ENCODE peak calls at places on chromosomes 13 and 19, in seven cellular contexts. Q, B, M, A, I, T and R are unnamed samples.

GRCh38 chr13:99798756-99799155 is 172.8 kb downstream of the ZIC5 start:
- DNase-seq in Q (no peak), B (no peak), M (no peak), A (no peak), I (no peak), T (no peak), R (no peak)

GRCh38 chr19:8116437-8117293 is 32.7 kb downstream of the FBN3 start:
- DNase-seq in Q (no peak), B (peak; percentile 66), M (peak; percentile 50), A (no peak), I (peak; percentile 42), T (no peak), R (no peak)

GRCh38 chr13:106243011-106243410 is 292.5 kb downstream of the EFNB2 start:
- DNase-seq in Q (no peak), B (no peak), M (no peak), A (no peak), I (no peak), T (no peak), R (no peak)

GRCh38 chr19:48656840-48657474 is 11.0 kb upstream of the CA11 start:
- DNase-seq in Q (no peak), B (no peak), M (peak; percentile 20), A (peak; percentile 95), I (no peak), T (peak; percentile 63), R (peak; percentile 89)

GRCh38 chr19:7191946-7192691 is 102.1 kb downstream of the INSR start:
- DNase-seq in Q (no peak), B (no peak), M (no peak), A (no peak), I (peak; percentile 78), T (no peak), R (no peak)

GRCh38 chr13:22744688-22745452 is 435.9 kb upstream of the SGCG start:
- DNase-seq in Q (peak; percentile 44), B (no peak), M (no peak), A (no peak), I (no peak), T (no peak), R (no peak)

GRCh38 chr19:30479231-30479630 is 107.0 kb downstream of the ZNF536 start:
- DNase-seq in Q (no peak), B (no peak), M (no peak), A (no peak), I (no peak), T (no peak), R (no peak)

GRCh38 chr19:33988601-33989000 is 183.7 kb upstream of the LSM14A start:
- DNase-seq in Q (no peak), B (no peak), M (no peak), A (peak; percentile 1), I (no peak), T (no peak), R (no peak)

GRCh38 chr19:2456301-2456570 is 523 bp downstream of the LMNB2 start:
- DNase-seq in Q (no peak), B (no peak), M (no peak), A (no peak), I (no peak), T (no peak), R (no peak)

GRCh38 chr19:39848392-39848791 is 2.2 kb upstream of the FBL start:
- DNase-seq in Q (no peak), B (no peak), M (no peak), A (no peak), I (no peak), T (no peak), R (no peak)

GRCh38 chr13:51999525-51999924 is 11.7 kb downstream of the ATP7B start:
- DNase-seq in Q (no peak), B (peak; percentile 94), M (peak; percentile 38), A (peak; percentile 25), I (no peak), T (peak; percentile 24), R (peak; percentile 16)

GRCh38 chr13:101529419-101529818 is 76.9 kb downstream of the ITGBL1 start:
- DNase-seq in Q (no peak), B (no peak), M (no peak), A (peak; percentile 90), I (peak; percentile 3), T (peak; percentile 81), R (peak; percentile 25)

GRCh38 chr13:73618275-73618865 is 515.8 kb downstream of the KLF12 start:
- DNase-seq in Q (no peak), B (no peak), M (peak; percentile 27), A (no peak), I (no peak), T (no peak), R (no peak)

GRCh38 chr13:26707122-26708006 is 53.2 kb downstream of the GPR12 start:
- DNase-seq in Q (peak; percentile 57), B (no peak), M (peak; percentile 63), A (peak; percentile 58), I (peak; percentile 59), T (peak; percentile 44), R (no peak)

GRCh38 chr13:33080962-33081655 is 64.9 kb downstream of the KL start:
- DNase-seq in Q (no peak), B (no peak), M (peak; percentile 68), A (no peak), I (no peak), T (no peak), R (no peak)

GRCh38 chr19:38264486-38265212 is at the start of gene SPINT2:
- DNase-seq in Q (no peak), B (peak; percentile 71), M (no peak), A (no peak), I (no peak), T (no peak), R (no peak)

GRCh38 chr19:39324242-39324842 is 3.7 kb upstream of the LRFN1 start:
- DNase-seq in Q (no peak), B (no peak), M (peak; percentile 19), A (no peak), I (no peak), T (no peak), R (no peak)

DNA sequence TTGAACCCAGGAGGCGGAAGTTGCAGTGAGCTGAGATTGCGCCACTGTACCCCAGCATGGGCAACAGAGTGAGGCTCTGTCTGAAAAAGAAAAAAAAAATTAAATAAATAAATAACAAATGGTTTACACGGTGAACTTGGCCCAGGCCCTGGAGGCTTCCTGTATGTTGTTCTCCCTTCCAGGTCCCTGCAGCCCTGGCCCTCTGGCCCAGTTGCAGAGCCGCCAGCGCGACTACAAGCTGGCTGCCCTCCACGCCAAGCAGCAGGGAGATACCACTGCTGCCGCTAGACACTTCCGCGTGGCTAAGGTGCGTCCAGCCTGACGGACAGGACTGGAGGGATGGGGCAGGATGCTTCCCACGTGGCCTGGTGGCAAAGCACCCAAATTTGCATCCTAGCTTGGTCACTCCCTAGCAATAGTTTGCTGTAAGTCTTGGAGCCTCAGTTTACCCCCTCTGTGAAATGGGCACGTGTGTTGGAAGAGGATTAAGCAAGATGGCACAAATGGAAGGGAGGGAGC is 11.9 kb downstream of the CC2D1A start:
- DNase-seq in Q (no peak), B (peak; percentile 94), M (no peak), A (no peak), I (no peak), T (no peak), R (no peak)
- H3K4me3 ChIP-seq in Q (no peak overlapping the region), B (no peak overlapping the region), M (no peak overlapping the region), A (no peak overlapping the region), I (no peak overlapping the region), T (no peak overlapping the region), R (no peak overlapping the region)

GRCh38 chr19:32337176-32337808 is 8.1 kb upstream of the ZNF507 start:
- DNase-seq in Q (no peak), B (no peak), M (no peak), A (no peak), I (no peak), T (no peak), R (no peak)

GRCh38 chr19:32339988-32340874 is 5.2 kb upstream of the ZNF507 start:
- DNase-seq in Q (peak; percentile 74), B (peak; percentile 81), M (peak; percentile 60), A (peak; percentile 27), I (peak; percentile 47), T (no peak), R (no peak)

GRCh38 chr19:32333227-32333626 is 12.2 kb upstream of the ZNF507 start:
- DNase-seq in Q (no peak), B (no peak), M (no peak), A (no peak), I (no peak), T (no peak), R (no peak)

DNA sequence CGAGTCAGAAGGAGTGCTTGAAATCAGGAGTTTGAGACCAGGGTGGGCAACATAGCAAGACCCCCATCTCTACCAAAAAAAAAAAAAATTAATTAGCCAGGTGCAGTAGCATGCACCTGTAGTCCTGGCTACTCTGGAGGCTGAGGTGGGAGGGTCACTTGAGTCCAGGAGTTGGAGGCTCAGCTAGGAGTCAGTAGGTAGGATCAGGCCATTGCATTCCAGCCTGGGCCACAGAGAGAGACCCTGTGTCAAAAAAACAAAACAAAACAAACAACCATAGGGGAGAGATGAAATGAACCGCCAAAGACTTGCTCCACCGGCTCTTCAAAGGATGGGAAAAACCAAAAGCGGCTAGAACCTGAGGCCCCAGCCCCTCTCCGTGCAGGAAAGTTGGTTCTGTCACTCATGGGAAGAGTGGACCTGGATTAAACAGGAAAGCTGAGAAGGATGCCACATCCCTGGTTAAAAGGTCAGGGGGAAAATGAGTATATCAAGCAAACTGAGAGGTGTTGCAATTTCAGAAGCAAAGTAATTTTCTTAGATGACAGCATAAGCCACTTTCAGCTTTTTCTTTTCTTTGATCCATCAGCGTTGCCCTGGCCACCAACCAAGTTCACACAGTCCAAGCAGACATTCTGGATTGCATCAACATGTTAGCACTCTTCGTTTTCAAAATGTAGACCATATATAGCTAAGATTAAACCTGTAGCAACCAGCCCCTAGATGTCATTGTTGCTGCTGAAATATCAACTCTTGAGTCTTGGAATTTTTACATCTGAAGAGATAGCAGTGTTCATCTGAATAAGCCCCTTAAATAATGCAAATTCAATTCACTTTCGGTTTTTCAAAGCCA is 8.9 kb upstream of the ZNF507 start:
- DNase-seq in Q (no peak), B (no peak), M (peak; percentile 15), A (peak; percentile 59), I (no peak), T (no peak), R (no peak)
- TF ChIP-seq CTCF in Q (no peak), B (no peak), M (peak; percentile 32), A (peak; percentile 44), I (no peak), T (no peak), R (no peak)

GRCh38 chr13:104530741-104531140 is 1464.5 kb upstream of the SLC10A2 start:
- DNase-seq in Q (no peak), B (no peak), M (no peak), A (no peak), I (no peak), T (no peak), R (no peak)

GRCh38 chr13:104522235-104523072 is 1456.2 kb upstream of the SLC10A2 start:
- DNase-seq in Q (no peak), B (no peak), M (no peak), A (no peak), I (no peak), T (no peak), R (no peak)

DNA sequence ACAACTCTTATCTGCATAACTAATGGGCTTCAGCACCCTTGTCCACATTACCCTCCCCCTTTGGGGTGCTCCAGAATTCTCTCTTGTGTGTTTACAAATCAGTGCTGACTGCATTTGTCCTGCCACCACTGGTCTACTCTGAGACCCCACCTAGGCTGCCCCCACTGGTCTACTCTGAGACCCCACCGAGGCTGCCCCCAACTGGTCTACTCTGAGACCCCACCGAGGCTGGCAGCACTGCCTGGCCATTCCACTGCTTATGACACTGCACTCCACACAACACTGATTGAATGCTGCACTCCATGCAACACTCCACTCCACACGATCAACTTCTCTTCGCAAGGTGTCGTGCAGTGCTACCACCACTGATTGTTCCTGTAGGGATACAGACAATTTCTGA is 1459.2 kb upstream of the SLC10A2 start:
- DNase-seq in Q (no peak), B (no peak), M (no peak), A (no peak), I (no peak), T (no peak), R (no peak)
- H3K4me3 ChIP-seq in Q (no peak overlapping the region), B (no peak overlapping the region), M (no peak overlapping the region), A (no peak overlapping the region), I (no peak overlapping the region), T (no peak overlapping the region), R (no peak overlapping the region)

GRCh38 chr19:52391135-52391534 is 6.5 kb upstream of the ZNF528 start:
- DNase-seq in Q (no peak), B (no peak), M (no peak), A (no peak), I (no peak), T (no peak), R (no peak)
- TF ChIP-seq CTCF in Q (no peak), B (no peak), M (no peak), A (no peak), I (no peak), T (no peak), R (no peak)